ENCODE peak calls at places on chromosomes 16 and 17, in seven cellular contexts. J is dorsolateral prefrontal cortex, V is BJ, B is heart left ventricle, P is OCI-LY7, O is PC-9, H is stomach. I is an unnamed sample.

GRCh38 chr16:56409195-56409594 is 16.1 kb downstream of the AMFR start:
- DNase-seq in B (no peak), P (no peak), H (no peak), V (no peak), J (no peak), O (peak), I (no peak)

GRCh38 chr17:78176548-78177025 is 8.2 kb downstream of the SYNGR2 start:
- DNase-seq in H (peak), V (no peak), O (no peak), B (peak), J (peak), P (peak), I (no peak)

GRCh38 chr16:64738321-64738960 is 383.4 kb downstream of the CDH11 start:
- DNase-seq in H (no peak), J (no peak), V (peak), O (no peak), P (no peak), B (no peak), I (no peak)

GRCh38 chr16:57609541-57610401 is 18.7 kb upstream of the ADGRG1 start:
- DNase-seq in O (no peak), H (peak), V (no peak), J (peak), B (peak), P (peak), I (peak)

GRCh38 chr17:58302171-58302918 is 21.6 kb upstream of the MPO start:
- DNase-seq in B (no peak), J (no peak), V (no peak), H (peak), O (no peak), P (peak), I (no peak)

GRCh38 chr16:19119564-19119963 is 5.8 kb downstream of the ITPRIPL2 start:
- DNase-seq in V (peak), H (no peak), B (no peak), O (peak), J (no peak), P (peak), I (no peak)

GRCh38 chr16:87956771-87957279 is 5.6 kb downstream of the BANP start:
- DNase-seq in V (no peak), J (no peak), O (no peak), P (peak), B (no peak), H (no peak), I (peak)

GRCh38 chr17:49556183-49556943 is 19.3 kb upstream of the NXPH3 start:
- DNase-seq in H (peak), J (peak), O (peak), P (peak), V (no peak), B (peak), I (no peak)

GRCh38 chr17:60169921-60170817 is 20.4 kb downstream of the CA4 start:
- DNase-seq in P (peak), B (peak), H (no peak), J (peak), O (no peak), V (no peak), I (no peak)

GRCh38 chr17:55527520-55528118 is 16.4 kb upstream of the SMIM36 start:
- DNase-seq in P (peak), H (no peak), J (no peak), B (no peak), O (peak), V (no peak), I (no peak)

DNA sequence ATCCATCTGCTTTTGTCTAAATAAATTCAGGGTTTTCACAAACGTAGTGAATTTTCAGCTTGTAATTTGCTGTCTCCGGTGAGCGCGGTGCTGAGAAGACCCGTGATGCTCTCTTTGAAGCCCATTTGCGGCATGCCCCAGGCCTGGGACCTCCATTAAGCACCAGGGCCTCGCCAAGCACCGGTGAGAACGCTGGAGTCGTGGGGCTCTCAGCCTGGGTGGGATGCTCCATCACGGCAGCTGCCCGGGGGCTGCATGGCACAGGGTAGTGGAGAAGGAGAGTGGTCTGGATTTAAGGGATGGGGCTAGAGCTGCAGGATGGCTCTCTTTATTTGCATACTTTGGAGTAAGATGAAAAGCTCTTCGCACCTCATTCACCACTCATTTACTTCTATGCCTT is 248.7 kb downstream of the ABCC12 start:
- DNase-seq in B (no peak), P (no peak), V (no peak), H (no peak), J (no peak), O (no peak), I (no peak)
- TF ChIP-seq CTCF in B (no peak), P (no peak), V (no peak), H (no peak), J (no peak), O (no peak), I (no peak)

GRCh38 chr17:9199474-9200196 is 178.3 kb downstream of the NTN1 start:
- DNase-seq in B (peak), P (no peak), J (no peak), O (no peak), H (no peak), V (no peak), I (no peak)
- H3K4me3 ChIP-seq in B (no peak), P (no peak), J (no peak), O (no peak), H (no peak), V (no peak), I (no peak)

DNA sequence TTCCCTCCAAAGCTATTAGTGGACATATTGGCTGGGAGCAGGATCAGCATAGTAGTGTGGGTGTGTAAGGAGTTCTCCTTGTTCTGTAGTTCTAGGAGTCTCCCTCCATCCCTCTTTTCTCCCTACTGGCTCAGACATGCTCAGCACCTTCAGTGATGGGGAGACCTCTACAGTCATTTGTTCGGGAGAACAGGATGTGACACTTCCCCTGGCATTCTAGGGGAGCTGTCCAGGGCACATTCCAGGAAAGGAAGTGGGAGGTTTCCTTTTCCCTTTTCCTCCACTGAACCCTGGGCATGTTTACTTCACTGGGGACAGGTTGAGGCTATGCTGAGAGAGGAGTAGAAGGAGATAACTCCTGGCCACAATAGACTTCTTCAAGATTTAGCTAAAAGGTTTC is 86.5 kb downstream of the MYH13 start:
- DNase-seq in J (no peak), O (no peak), B (no peak), H (no peak), P (no peak), V (no peak), I (no peak)
- TF ChIP-seq CTCF in J (no peak), O (no peak), B (no peak), H (no peak), P (no peak), V (no peak), I (no peak)

GRCh38 chr17:9615486-9615885 is 29.8 kb upstream of the USP43 start:
- DNase-seq in V (no peak), O (no peak), B (no peak), J (no peak), P (no peak), H (no peak), I (no peak)
- H3K4me3 ChIP-seq in V (no peak), O (no peak), B (no peak), J (no peak), P (no peak), H (no peak), I (no peak)